ENCODE peak calls at places on chromosomes 6 and 20, in eight cellular contexts. G is PC-3, E is IMR-90, Z is fibroblast of lung, S is prostate gland, U is OCI-LY7, V is left ventricle myocardium inferior, T is colonic mucosa. W is an unnamed sample.

GRCh38 chr6:13508711-13509705 is 21.6 kb upstream of the GFOD1 start:
- DNase-seq in G (peak; percentile 56), E (peak; percentile 44), Z (peak; percentile 91), S (no peak), U (no peak), V (no peak), T (peak; percentile 11), W (no peak)

GRCh38 chr20:51631011-51631950 is 88.8 kb upstream of the NFATC2 start:
- DNase-seq in G (peak; percentile 100), E (peak; percentile 99), Z (peak; percentile 99), S (peak; percentile 71), U (no peak), V (peak; percentile 40), T (peak; percentile 24), W (peak; percentile 16)

GRCh38 chr6:134706806-134707205 is 243.1 kb downstream of the ALDH8A1 start:
- DNase-seq in G (no peak), E (peak; percentile 71), Z (peak; percentile 67), S (no peak), U (no peak), V (no peak), T (no peak), W (peak; percentile 22)

GRCh38 chr6:69795469-69796080 is 1.2 kb downstream of the LMBRD1 start:
- DNase-seq in G (no peak), E (no peak), Z (no peak), S (no peak), U (peak; percentile 61), V (no peak), T (no peak), W (no peak)

GRCh38 chr20:54510546-54511129 is 35.2 kb downstream of the DOK5 start:
- DNase-seq in G (no peak), E (no peak), Z (peak; percentile 38), S (no peak), U (no peak), V (peak; percentile 33), T (no peak), W (no peak)

GRCh38 chr6:138310294-138310693 is 67.4 kb upstream of the SMIM28 start:
- DNase-seq in G (no peak), E (no peak), Z (no peak), S (no peak), U (no peak), V (no peak), T (no peak), W (no peak)

GRCh38 chr6:69279805-69280204 is 517.0 kb downstream of the LMBRD1 start:
- DNase-seq in G (no peak), E (no peak), Z (peak; percentile 2), S (no peak), U (no peak), V (peak; percentile 17), T (no peak), W (no peak)

GRCh38 chr20:45373353-45374100 is 4.6 kb downstream of the TP53TG5 start:
- DNase-seq in G (peak; percentile 93), E (peak; percentile 66), Z (peak; percentile 59), S (peak; percentile 74), U (peak; percentile 83), V (peak; percentile 88), T (peak; percentile 97), W (peak; percentile 95)

GRCh38 chr20:55935448-55936221 is 69.7 kb downstream of the CBLN4 start:
- DNase-seq in G (no peak), E (no peak), Z (no peak), S (no peak), U (no peak), V (no peak), T (no peak), W (no peak)
- H3K9me3 ChIP-seq in G (peaks cover 36% of the 10 kb centered on the region), E (peaks cover 10% of the 10 kb centered on the region), Z (no peaks in the 10 kb centered on the region), S (no peaks in the 10 kb centered on the region), U (no peaks in the 10 kb centered on the region), V (peaks cover 26% of the 10 kb centered on the region), T (no peaks in the 10 kb centered on the region), W (peaks cover 4% of the 10 kb centered on the region)

GRCh38 chr20:49636447-49636846 is 68.5 kb upstream of the PTGIS start:
- DNase-seq in G (no peak), E (no peak), Z (no peak), S (no peak), U (peak; percentile 60), V (peak; percentile 76), T (no peak), W (no peak)
- H3K36me3 ChIP-seq in G (peaks cover 65% of the 10 kb centered on the region), E (peaks cover 43% of the 10 kb centered on the region), Z (peaks cover 11% of the 10 kb centered on the region), S (no peaks in the 10 kb centered on the region), U (peaks cover 69% of the 10 kb centered on the region), V (peaks cover 64% of the 10 kb centered on the region), T (peaks cover 8% of the 10 kb centered on the region), W (peaks cover 29% of the 10 kb centered on the region)

DNA sequence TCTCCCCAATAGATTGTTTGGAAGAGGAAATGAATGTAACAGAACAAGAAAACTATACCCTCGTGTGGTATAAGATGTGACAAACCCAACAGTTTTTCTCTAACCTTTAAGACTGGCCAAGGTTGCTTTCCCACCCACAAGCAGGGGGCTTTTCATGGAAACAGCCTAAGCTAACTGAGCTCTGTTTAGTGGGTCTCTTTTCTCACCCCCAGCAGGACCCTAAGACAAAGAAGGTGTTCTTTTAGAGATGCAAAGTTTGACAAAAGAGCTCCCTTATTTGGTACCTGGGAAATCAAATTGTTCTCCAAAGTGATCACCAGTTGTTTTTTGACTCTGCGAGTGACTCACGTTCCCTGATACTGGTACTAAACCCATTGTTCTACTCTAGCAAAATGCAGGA is 59.1 kb downstream of the MBOAT1 start:
- DNase-seq in G (no peak), E (no peak), Z (no peak), S (no peak), U (no peak), V (no peak), T (no peak), W (no peak)
- H3K27ac ChIP-seq in G (no peak overlapping the region), E (no peak overlapping the region), Z (no peak overlapping the region), S (no peak overlapping the region), U (no peak overlapping the region), V (no peak overlapping the region), T (no peak overlapping the region), W (no peak overlapping the region)

DNA sequence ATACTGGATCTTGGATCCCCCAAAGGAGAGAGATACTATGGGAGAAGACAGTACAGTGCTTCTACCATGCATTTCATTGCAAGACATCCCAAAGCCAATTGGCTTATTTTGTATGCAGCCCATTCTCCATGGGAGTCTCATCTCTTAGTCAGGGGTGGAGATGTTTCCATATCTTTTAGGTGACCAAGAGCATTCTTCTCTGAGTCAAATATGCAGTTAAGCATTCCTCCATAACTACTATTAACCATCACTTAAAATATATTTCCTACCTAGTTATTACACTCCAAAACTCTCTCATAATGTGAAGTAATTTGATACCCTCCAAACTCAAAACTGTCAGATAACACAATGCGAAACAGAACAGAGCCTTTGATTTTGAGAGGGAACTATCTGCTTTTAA is 542.6 kb downstream of the HDGFL1 start:
- DNase-seq in G (no peak), E (peak; percentile 83), Z (peak; percentile 79), S (no peak), U (no peak), V (no peak), T (no peak), W (no peak)
- H3K9me3 ChIP-seq in G (peaks cover 8% of the 10 kb centered on the region), E (peaks cover 13% of the 10 kb centered on the region), Z (no peaks in the 10 kb centered on the region), S (no peaks in the 10 kb centered on the region), U (no peaks in the 10 kb centered on the region), V (peaks cover 25% of the 10 kb centered on the region), T (no peaks in the 10 kb centered on the region), W (no peaks in the 10 kb centered on the region)

GRCh38 chr6:169707772-169708171 is 5.8 kb downstream of the C6orf120 start:
- DNase-seq in G (no peak), E (no peak), Z (no peak), S (no peak), U (peak; percentile 10), V (no peak), T (no peak), W (no peak)
- H3K36me3 ChIP-seq in G (no peaks in the 10 kb centered on the region), E (peaks cover 26% of the 10 kb centered on the region), Z (no peaks in the 10 kb centered on the region), S (no peaks in the 10 kb centered on the region), U (peaks cover 98% of the 10 kb centered on the region), V (peaks cover 55% of the 10 kb centered on the region), T (no peaks in the 10 kb centered on the region), W (peaks cover 4% of the 10 kb centered on the region)

GRCh38 chr6:24933266-24933665 is 2.5 kb downstream of the RIPOR2 start:
- DNase-seq in G (no peak), E (no peak), Z (no peak), S (no peak), U (no peak), V (no peak), T (no peak), W (no peak)

GRCh38 chr6:24935753-24936152 is at the start of gene RIPOR2:
- DNase-seq in G (no peak), E (no peak), Z (no peak), S (no peak), U (peak; percentile 89), V (peak; percentile 33), T (no peak), W (peak; percentile 16)

GRCh38 chr6:24932832-24933231 is 2.9 kb downstream of the RIPOR2 start:
- DNase-seq in G (no peak), E (no peak), Z (peak; percentile 66), S (no peak), U (peak; percentile 51), V (no peak), T (no peak), W (no peak)

GRCh38 chr6:24935323-24935722 is 437 bp downstream of the RIPOR2 start:
- DNase-seq in G (peak; percentile 19), E (peak; percentile 50), Z (peak; percentile 43), S (no peak), U (no peak), V (no peak), T (no peak), W (no peak)

DNA sequence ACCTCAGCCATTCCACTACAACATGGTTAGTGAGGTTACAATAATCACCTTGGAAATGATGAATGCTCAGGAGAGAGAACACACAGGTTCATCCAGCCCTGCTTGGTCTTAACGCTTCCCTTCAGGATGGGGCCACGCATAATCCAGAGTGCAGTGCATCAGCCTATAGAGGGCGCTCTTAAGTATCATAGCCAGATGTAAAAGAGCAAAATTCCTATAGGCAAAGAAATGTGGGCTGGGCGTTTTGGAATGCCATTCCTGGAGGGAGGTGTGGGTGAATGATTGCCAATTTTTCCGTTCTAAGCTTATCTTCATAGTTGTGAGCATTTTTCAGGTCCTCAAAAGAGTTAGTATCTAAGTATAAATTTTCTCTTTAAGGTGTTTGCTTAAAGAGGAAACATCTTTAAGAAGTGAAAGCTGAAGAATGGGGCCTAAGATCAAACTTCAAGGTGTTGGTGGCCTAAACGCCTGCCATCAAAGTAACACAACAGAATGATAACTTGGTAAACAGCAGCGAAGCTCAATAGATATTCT is 1.8 kb downstream of the RIPOR2 start:
- DNase-seq in G (peak; percentile 53), E (no peak), Z (no peak), S (no peak), U (peak; percentile 80), V (no peak), T (peak; percentile 39), W (no peak)
- H3K27ac ChIP-seq in G (no peak overlapping the region), E (no peak overlapping the region), Z (no peak overlapping the region), S (no peak overlapping the region), U (peak overlapping the region; percentile 88), V (no peak overlapping the region), T (no peak overlapping the region), W (no peak overlapping the region)